ENCODE peak calls at places on chromosomes 4 and X, in ten cellular contexts. P is right lobe of liver, J is transverse colon, S is NB4, Q is RWPE2, R is lower leg skin, Y is heart right ventricle, L is PC-9, O is fibroblast of lung, X is esophagus muscularis mucosa. B is an unnamed sample.
A peak's percentile ranks its signal among the peaks of the same experiment; 100 is the strongest.

GRCh38 chr4:69910016-69910782 is 20.7 kb upstream of the CSN1S1 start:
- DNase-seq in P (no peak), X (no peak), J (no peak), O (peak; percentile 89), L (no peak), S (peak; percentile 32), Q (no peak), R (no peak), Y (no peak), B (no peak)

GRCh38 chr4:8856835-8857590 is 14.6 kb downstream of the HMX1 start:
- DNase-seq in J (no peak), L (no peak), Y (no peak), R (no peak), Q (no peak), P (no peak), S (peak; percentile 46), O (no peak), X (no peak), B (no peak)

GRCh38 chr4:73662709-73663546 is 42.7 kb upstream of the RASSF6 start:
- DNase-seq in S (peak; percentile 77), J (no peak), X (no peak), P (no peak), R (no peak), L (no peak), Q (no peak), O (peak; percentile 83), Y (no peak), B (no peak)

GRCh38 chrX:99271641-99272040 is 1138.4 kb downstream of the PCDH19 start:
- DNase-seq in S (no peak), Q (no peak), X (no peak), J (no peak), Y (no peak), L (no peak), P (no peak), R (no peak), O (no peak), B (no peak)

GRCh38 chr4:32025840-32026459 is 1305.8 kb downstream of the PCDH7 start:
- DNase-seq in X (no peak), O (peak; percentile 3), S (no peak), P (no peak), L (no peak), Y (no peak), J (peak; percentile 35), R (no peak), Q (no peak), B (no peak)

GRCh38 chrX:42748067-42748850 is 29.7 kb downstream of the PPP1R2C start:
- DNase-seq in P (no peak), R (no peak), X (no peak), O (peak; percentile 36), S (no peak), L (no peak), Y (no peak), Q (no peak), J (no peak), B (no peak)

GRCh38 chrX:108468486-108468885 is 28.8 kb downstream of the COL4A5 start:
- DNase-seq in P (no peak), Y (no peak), R (no peak), J (no peak), Q (no peak), O (peak; percentile 74), L (no peak), X (no peak), S (no peak), B (no peak)

GRCh38 chr4:186723207-186724047 is at the start of gene FAT1:
- DNase-seq in X (no peak), R (peak; percentile 40), L (peak; percentile 59), Q (no peak), J (peak; percentile 71), Y (peak; percentile 61), O (peak; percentile 84), S (no peak), P (peak; percentile 70), B (peak; percentile 70)

DNA sequence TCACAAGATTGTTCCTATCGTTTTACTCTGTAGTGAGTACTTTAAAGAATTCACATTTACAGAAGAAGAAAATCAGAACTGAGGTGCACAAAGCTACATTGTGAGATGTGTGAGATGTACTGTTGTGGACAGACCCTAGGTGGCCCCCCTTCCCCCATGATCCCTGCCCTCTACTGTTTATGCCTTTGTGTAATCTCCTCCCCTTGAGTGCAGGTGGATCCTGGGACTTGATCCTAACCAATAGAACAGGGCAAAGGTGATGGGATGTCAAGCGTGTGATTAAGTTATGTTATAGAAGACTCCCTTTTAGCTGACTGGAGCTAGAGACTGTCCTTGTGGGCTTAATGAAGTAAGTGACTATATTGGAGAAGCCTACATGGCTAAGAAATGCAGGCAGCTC is 225.1 kb upstream of the LEF1 start:
- DNase-seq in Q (no peak), Y (no peak), J (no peak), O (no peak), X (peak; percentile 72), P (no peak), L (no peak), R (no peak), S (no peak), B (no peak)
- TF ChIP-seq CTCF in Q (no peak), Y (no peak), J (no peak), O (no peak), X (no peak), P (no peak), L (no peak), R (no peak), S (no peak), B (no peak)

GRCh38 chr4:162497564-162498167 is 333.9 kb upstream of the FSTL5 start:
- DNase-seq in X (no peak), L (no peak), O (peak; percentile 63), J (no peak), Q (no peak), Y (no peak), P (no peak), S (peak; percentile 59), R (no peak), B (no peak)

GRCh38 chr4:162503868-162504267 is 340.1 kb upstream of the FSTL5 start:
- DNase-seq in P (no peak), J (no peak), S (no peak), R (no peak), X (no peak), O (no peak), Q (no peak), Y (no peak), L (no peak), B (no peak)

GRCh38 chr4:162502109-162502508 is 338.3 kb upstream of the FSTL5 start:
- DNase-seq in O (no peak), R (no peak), Y (no peak), P (no peak), Q (no peak), L (no peak), J (no peak), X (no peak), S (no peak), B (no peak)

GRCh38 chr4:162498168-162498567 is 334.4 kb upstream of the FSTL5 start:
- DNase-seq in Q (no peak), X (no peak), J (no peak), Y (peak; percentile 18), L (no peak), P (peak; percentile 47), S (no peak), O (no peak), R (no peak), B (no peak)

DNA sequence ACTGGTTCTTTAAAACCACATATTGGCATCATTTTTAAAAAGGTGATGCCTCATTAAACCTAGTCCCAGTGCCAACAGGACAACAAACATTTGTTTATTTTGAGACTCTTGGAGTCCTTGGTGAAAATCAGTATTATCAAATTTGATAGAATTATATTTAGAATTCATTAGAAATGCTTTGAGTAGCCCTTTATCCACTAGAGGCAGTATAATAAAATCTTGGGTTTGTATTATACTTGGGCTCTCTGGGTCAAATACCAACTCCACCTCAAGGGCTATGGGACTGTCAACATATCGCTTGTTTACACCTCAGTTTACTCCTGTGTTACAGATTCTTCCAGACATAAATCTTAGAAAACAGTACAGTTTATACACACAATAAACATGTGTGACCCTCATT is 335.7 kb upstream of the FSTL5 start:
- DNase-seq in J (no peak), S (no peak), O (no peak), P (no peak), R (no peak), X (no peak), L (no peak), Q (no peak), Y (no peak), B (no peak)
- TF ChIP-seq CTCF in J (peak; percentile 19), S (no peak), O (peak; percentile 11), P (peak; percentile 39), R (no peak), X (no peak), L (peak; percentile 47), Q (peak; percentile 58), Y (peak; percentile 29), B (peak; percentile 39)

DNA sequence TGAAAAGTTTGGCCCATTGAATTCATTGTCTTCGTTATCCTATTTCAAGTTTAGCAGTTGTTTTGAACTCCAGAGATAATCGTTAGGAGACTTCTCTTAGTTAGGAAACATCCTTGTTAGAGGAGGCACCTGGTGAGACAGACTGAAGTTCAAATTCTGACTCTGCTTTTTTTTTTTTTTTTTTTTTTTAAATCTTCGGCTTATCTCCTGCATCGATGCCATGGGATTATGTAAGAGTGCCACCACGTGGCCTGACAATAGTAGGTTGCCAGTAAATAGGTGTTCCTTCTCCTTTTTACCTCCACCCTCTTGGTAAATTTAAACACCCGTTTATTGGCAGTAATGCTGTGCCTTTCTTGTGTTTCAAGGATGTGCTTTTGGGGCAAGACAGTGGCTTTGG is 149.3 kb downstream of the SOWAHB start:
- DNase-seq in Y (no peak), O (peak; percentile 59), X (no peak), R (no peak), S (peak; percentile 41), J (peak; percentile 63), Q (no peak), P (peak; percentile 44), L (peak; percentile 22), B (no peak)
- TF ChIP-seq CTCF in Y (peak; percentile 20), O (no peak), X (peak; percentile 37), R (no peak), S (peak; percentile 15), J (peak; percentile 28), Q (peak; percentile 68), P (peak; percentile 22), L (no peak), B (no peak)

GRCh38 chr4:55949480-55949802 is 696 bp downstream of the CEP135 start:
- DNase-seq in Q (no peak), J (no peak), S (no peak), L (no peak), R (no peak), X (no peak), P (no peak), Y (no peak), O (no peak), B (no peak)

GRCh38 chr4:55947254-55947882 is 1.4 kb upstream of the CEP135 start:
- DNase-seq in X (no peak), Y (no peak), S (peak; percentile 87), O (peak; percentile 43), Q (no peak), P (no peak), R (no peak), J (peak; percentile 13), L (no peak), B (no peak)

GRCh38 chr4:55948726-55949479 is at the start of gene CEP135:
- DNase-seq in Q (peak; percentile 89), P (peak; percentile 97), S (peak; percentile 95), L (peak; percentile 88), J (peak; percentile 96), O (peak; percentile 93), Y (peak; percentile 94), R (peak; percentile 85), X (peak; percentile 97), B (peak; percentile 93)

GRCh38 chr4:55951191-55951922 is 2.6 kb downstream of the CEP135 start:
- DNase-seq in P (no peak), X (no peak), R (no peak), O (no peak), Y (no peak), L (no peak), Q (no peak), J (no peak), S (no peak), B (no peak)

GRCh38 chr4:55947912-55948725 is 626 bp upstream of the CEP135 start:
- DNase-seq in P (no peak), L (peak; percentile 18), O (peak; percentile 95), Q (no peak), R (no peak), J (no peak), X (no peak), S (peak; percentile 61), Y (no peak), B (no peak)
- TF ChIP-seq CTCF in P (no peak), L (no peak), O (no peak), Q (no peak), R (no peak), J (no peak), X (no peak), S (no peak), Y (no peak), B (no peak)

B was measured in mesothelial cell of epicardium.